ENCODE peak calls at places on chromosomes 1 and 21, in nine cellular contexts. H, Z, V, D, E, X, I, J and C are unnamed samples.

GRCh38 chr1:35506960-35507901 is 50.0 kb downstream of the KIAA0319L start:
- DNase-seq in H (no peak), Z (no peak), V (no peak), D (no peak), E (no peak), X (peak), I (no peak), J (no peak), C (no peak)

GRCh38 chr1:27481994-27482620 is 7.9 kb downstream of the WASF2 start:
- DNase-seq in H (no peak), Z (no peak), V (no peak), D (no peak), E (no peak), X (no peak), I (no peak), J (no peak), C (no peak)

GRCh38 chr1:31857863-31858262 is 42.0 kb upstream of the SPOCD1 start:
- DNase-seq in H (no peak), Z (no peak), V (no peak), D (no peak), E (no peak), X (no peak), I (no peak), J (no peak), C (no peak)

GRCh38 chr1:167121375-167122120 is 27.7 kb downstream of the STYXL2 start:
- DNase-seq in H (peak), Z (no peak), V (peak), D (peak), E (peak), X (peak), I (no peak), J (peak), C (peak)

GRCh38 chr1:16260814-16261213 is 23.8 kb upstream of the CPLANE2 start:
- DNase-seq in H (no peak), Z (no peak), V (peak), D (no peak), E (no peak), X (no peak), I (no peak), J (no peak), C (no peak)

GRCh38 chr1:159928491-159929050 is 3.3 kb upstream of the TAGLN2 start:
- DNase-seq in H (no peak), Z (no peak), V (no peak), D (no peak), E (no peak), X (no peak), I (no peak), J (no peak), C (no peak)

GRCh38 chr21:38303300-38303699 is 46.5 kb downstream of the KCNJ15 start:
- DNase-seq in H (no peak), Z (peak), V (peak), D (no peak), E (no peak), X (no peak), I (peak), J (no peak), C (no peak)

GRCh38 chr1:111879086-111879485 is 110.4 kb downstream of the KCND3 start:
- DNase-seq in H (no peak), Z (no peak), V (no peak), D (no peak), E (no peak), X (no peak), I (no peak), J (no peak), C (no peak)

GRCh38 chr1:36323636-36324321 is at the start of gene EVA1B:
- DNase-seq in H (peak), Z (peak), V (peak), D (peak), E (no peak), X (peak), I (peak), J (peak), C (peak)

GRCh38 chr1:9385801-9386573 is 93.3 kb downstream of the SPSB1 start:
- DNase-seq in H (no peak), Z (no peak), V (no peak), D (no peak), E (no peak), X (no peak), I (no peak), J (no peak), C (no peak)

GRCh38 chr1:167800241-167800640 is 78.5 kb downstream of the MPZL1 start:
- DNase-seq in H (no peak), Z (no peak), V (peak), D (no peak), E (no peak), X (no peak), I (no peak), J (no peak), C (no peak)

GRCh38 chr1:169245706-169246105 is 121.9 kb downstream of the NME7 start:
- DNase-seq in H (no peak), Z (no peak), V (no peak), D (no peak), E (no peak), X (no peak), I (no peak), J (no peak), C (no peak)

GRCh38 chr1:227793948-227794812 is 21.3 kb upstream of the PRSS38 start:
- DNase-seq in H (peak), Z (no peak), V (peak), D (peak), E (no peak), X (no peak), I (peak), J (no peak), C (no peak)

GRCh38 chr1:241603626-241604337 is 36.4 kb downstream of the CHML start:
- DNase-seq in H (no peak), Z (no peak), V (peak), D (no peak), E (no peak), X (no peak), I (no peak), J (no peak), C (no peak)

GRCh38 chr1:24713176-24713575 is 32.1 kb upstream of the CLIC4 start:
- DNase-seq in H (no peak), Z (no peak), V (peak), D (no peak), E (no peak), X (no peak), I (no peak), J (no peak), C (no peak)

GRCh38 chr1:157639800-157640199 is 41.9 kb upstream of the FCRL4 start:
- DNase-seq in H (no peak), Z (no peak), V (no peak), D (no peak), E (no peak), X (no peak), I (no peak), J (no peak), C (no peak)

GRCh38 chr1:73789965-73790364 is 408.0 kb downstream of the LRRIQ3 start:
- DNase-seq in H (no peak), Z (no peak), V (no peak), D (no peak), E (no peak), X (no peak), I (no peak), J (no peak), C (no peak)

GRCh38 chr1:95655321-95656020 is 421.5 kb downstream of the RWDD3 start:
- DNase-seq in H (no peak), Z (no peak), V (no peak), D (peak), E (no peak), X (no peak), I (no peak), J (no peak), C (no peak)

GRCh38 chr1:198678301-198678836 is 39.5 kb downstream of the PTPRC start:
- DNase-seq in H (no peak), Z (no peak), V (no peak), D (peak), E (no peak), X (no peak), I (no peak), J (no peak), C (no peak)

GRCh38 chr1:240618946-240619345 is 7.0 kb upstream of the GREM2 start:
- DNase-seq in H (no peak), Z (no peak), V (no peak), D (no peak), E (no peak), X (peak), I (no peak), J (no peak), C (no peak)

GRCh38 chr21:41626038-41626437 is 118.1 kb upstream of the TMPRSS2 start:
- DNase-seq in H (no peak), Z (no peak), V (no peak), D (no peak), E (no peak), X (no peak), I (no peak), J (no peak), C (no peak)

GRCh38 chr1:171372418-171373088 is 58.6 kb downstream of the FMO4 start:
- DNase-seq in H (no peak), Z (no peak), V (no peak), D (no peak), E (no peak), X (no peak), I (no peak), J (no peak), C (no peak)

GRCh38 chr1:90715334-90715733 is 1.8 kb downstream of the BARHL2 start:
- DNase-seq in H (no peak), Z (no peak), V (no peak), D (no peak), E (peak), X (no peak), I (no peak), J (no peak), C (no peak)

GRCh38 chr1:87243573-87243972 is 85.1 kb upstream of the LMO4 start:
- DNase-seq in H (no peak), Z (no peak), V (peak), D (no peak), E (no peak), X (no peak), I (no peak), J (no peak), C (no peak)

GRCh38 chr1:97017895-97018294 is 296.3 kb downstream of the PTBP2 start:
- DNase-seq in H (peak), Z (no peak), V (no peak), D (peak), E (no peak), X (no peak), I (no peak), J (no peak), C (no peak)

GRCh38 chr1:10796029-10796944 is at the start of gene CASZ1:
- DNase-seq in H (peak), Z (peak), V (peak), D (peak), E (peak), X (no peak), I (peak), J (no peak), C (peak)

GRCh38 chr1:101996830-101997485 is at the start of gene OLFM3:
- DNase-seq in H (peak), Z (no peak), V (peak), D (peak), E (peak), X (peak), I (no peak), J (no peak), C (no peak)

GRCh38 chr1:171873664-171874063 is 32.4 kb downstream of the DNM3 start:
- DNase-seq in H (no peak), Z (no peak), V (no peak), D (no peak), E (no peak), X (no peak), I (no peak), J (no peak), C (no peak)

GRCh38 chr1:169106921-169107672 is 607 bp downstream of the ATP1B1 start:
- DNase-seq in H (peak), Z (no peak), V (peak), D (peak), E (peak), X (peak), I (no peak), J (no peak), C (no peak)

GRCh38 chr1:9413877-9414213 is 121.2 kb downstream of the SPSB1 start:
- DNase-seq in H (no peak), Z (no peak), V (no peak), D (no peak), E (no peak), X (no peak), I (no peak), J (no peak), C (peak)

GRCh38 chr1:113966013-113966412 is 13.3 kb upstream of the OLFML3 start:
- DNase-seq in H (no peak), Z (no peak), V (peak), D (no peak), E (no peak), X (no peak), I (no peak), J (no peak), C (no peak)

GRCh38 chr1:205698921-205699320 is 18.6 kb upstream of the SLC45A3 start:
- DNase-seq in H (no peak), Z (peak), V (no peak), D (no peak), E (no peak), X (no peak), I (no peak), J (no peak), C (no peak)

GRCh38 chr1:200281451-200281850 is 128.4 kb downstream of the ZNF281 start:
- DNase-seq in H (no peak), Z (no peak), V (peak), D (no peak), E (no peak), X (no peak), I (no peak), J (no peak), C (no peak)

GRCh38 chr1:156841289-156841855 is 17.5 kb downstream of the INSRR start:
- DNase-seq in H (peak), Z (no peak), V (no peak), D (no peak), E (no peak), X (no peak), I (no peak), J (no peak), C (no peak)

GRCh38 chr21:16468191-16468590 is 738.4 kb downstream of the USP25 start:
- DNase-seq in H (no peak), Z (no peak), V (peak), D (no peak), E (no peak), X (no peak), I (no peak), J (no peak), C (no peak)